ENCODE peak calls at places on chromosomes 4 and X, in eight cellular contexts. V is pancreas, Q is BJ, O is fibroblast of the aortic adventitia, X is GM23338, Y is fibroblast of mammary gland, E is GM12865, I is ovary. T is an unnamed sample.

GRCh38 chrX:130539721-130540321 is 138.0 kb downstream of the RBMX2 start:
- DNase-seq in X (peak; percentile 65), V (peak; percentile 24), Q (no peak), E (peak; percentile 58), I (peak; percentile 29), Y (peak; percentile 57), O (peak; percentile 57), T (peak; percentile 19)

GRCh38 chr4:53686521-53686920 is 95.2 kb upstream of the LNX1 start:
- DNase-seq in Q (no peak), X (no peak), Y (no peak), I (no peak), V (no peak), O (no peak), E (no peak), T (no peak)

GRCh38 chrX:130878350-130879341 is 24.4 kb downstream of the ENOX2 start:
- DNase-seq in O (peak; percentile 93), X (no peak), I (no peak), Y (peak; percentile 92), V (peak; percentile 64), Q (peak; percentile 19), E (no peak), T (peak; percentile 74)

GRCh38 chrX:44152867-44153266 is 179.7 kb upstream of the NDP start:
- DNase-seq in V (no peak), E (no peak), I (no peak), Y (peak; percentile 45), Q (no peak), O (peak; percentile 42), X (no peak), T (no peak)

GRCh38 chr4:154491731-154492249 is at the start of gene DCHS2:
- DNase-seq in Q (no peak), X (peak; percentile 80), V (no peak), Y (no peak), E (no peak), I (peak; percentile 26), O (no peak), T (no peak)

GRCh38 chr4:87974856-87975462 is 555 bp upstream of the SPP1 start:
- DNase-seq in V (peak; percentile 32), O (no peak), E (no peak), X (peak; percentile 58), Q (no peak), Y (no peak), I (no peak), T (no peak)

GRCh38 chr4:159768011-159768410 is 665.1 kb downstream of the RAPGEF2 start:
- DNase-seq in E (no peak), I (no peak), X (no peak), Y (no peak), Q (peak; percentile 4), V (no peak), O (no peak), T (no peak)

GRCh38 chr4:30429813-30430466 is 290.2 kb upstream of the PCDH7 start:
- DNase-seq in X (no peak), V (no peak), O (peak; percentile 74), I (no peak), Y (peak; percentile 83), E (no peak), Q (no peak), T (no peak)

GRCh38 chr4:48947731-48948130 is 38.3 kb upstream of the CWH43 start:
- DNase-seq in O (no peak), I (no peak), Q (no peak), E (no peak), Y (no peak), V (no peak), X (peak; percentile 37), T (no peak)

GRCh38 chr4:86816463-86817107 is 32.6 kb downstream of the SLC10A6 start:
- DNase-seq in X (no peak), E (no peak), V (no peak), O (peak; percentile 88), Q (peak; percentile 61), I (peak; percentile 56), Y (peak; percentile 74), T (peak; percentile 72)

GRCh38 chrX:106959897-106960296 is 39.7 kb downstream of the CLDN2 start:
- DNase-seq in E (no peak), Y (peak; percentile 35), V (no peak), O (peak; percentile 43), I (no peak), X (peak; percentile 36), Q (no peak), T (no peak)

GRCh38 chrX:45850197-45850774 is 649.6 kb upstream of the DIPK2B start:
- DNase-seq in X (peak; percentile 21), I (no peak), V (no peak), O (peak; percentile 4), Q (no peak), E (no peak), Y (no peak), T (no peak)

GRCh38 chr4:109207060-109207459 is 95.4 kb downstream of the COL25A1 start:
- DNase-seq in V (no peak), X (no peak), E (no peak), I (no peak), Q (no peak), Y (peak; percentile 75), O (peak; percentile 29), T (peak; percentile 18)

GRCh38 chrX:129631850-129632249 is 22.9 kb downstream of the APLN start:
- DNase-seq in Y (no peak), Q (no peak), X (no peak), E (no peak), O (no peak), V (no peak), I (no peak), T (no peak)

GRCh38 chrX:23668335-23668734 is 1.0 kb downstream of the PRDX4 start:
- DNase-seq in E (peak; percentile 38), V (no peak), O (peak; percentile 11), Y (no peak), I (no peak), X (no peak), Q (no peak), T (no peak)

GRCh38 chr4:48653217-48654014 is 126.7 kb downstream of the FRYL start:
- DNase-seq in E (no peak), V (no peak), Y (peak; percentile 82), I (peak; percentile 47), O (peak; percentile 84), Q (no peak), X (peak; percentile 37), T (no peak)

GRCh38 chrX:44775726-44776125 is 68.1 kb upstream of the DUSP21 start:
- DNase-seq in I (no peak), V (no peak), E (no peak), X (no peak), Q (no peak), O (no peak), Y (no peak), T (no peak)

GRCh38 chrX:43881410-43882293 is 598 bp downstream of the MAOB start:
- DNase-seq in Y (peak; percentile 24), O (no peak), X (no peak), E (no peak), I (peak; percentile 73), Q (no peak), V (no peak), T (no peak)

GRCh38 chr4:8707045-8707781 is 114.6 kb downstream of the CPZ start:
- DNase-seq in I (peak; percentile 7), V (no peak), Y (no peak), Q (no peak), E (no peak), X (no peak), O (no peak), T (no peak)
- TF ChIP-seq CTCF in I (no peak), V (no peak), Y (no peak), Q (no peak), E (no peak), X (no peak), O (no peak), T (no peak)

GRCh38 chrX:3939967-3940610 is 226.6 kb upstream of the PRKX start:
- DNase-seq in O (peak; percentile 36), I (no peak), E (peak; percentile 14), Q (no peak), Y (peak; percentile 24), V (peak; percentile 48), X (peak; percentile 51), T (no peak)
- TF ChIP-seq CTCF in O (peak; percentile 57), I (no peak), E (peak; percentile 18), Q (peak; percentile 32), Y (peak; percentile 47), V (peak; percentile 30), X (peak; percentile 61), T (peak; percentile 40)

GRCh38 chr4:94605241-94605640 is 152.5 kb upstream of the BMPR1B start:
- DNase-seq in V (no peak), I (no peak), O (peak; percentile 23), E (no peak), Y (no peak), X (no peak), Q (no peak), T (no peak)
- TF ChIP-seq CTCF in V (no peak), I (no peak), O (no peak), E (no peak), Y (no peak), X (no peak), Q (no peak), T (no peak)

GRCh38 chrX:97326456-97326855 is 442.7 kb downstream of the RPA4 start:
- DNase-seq in I (no peak), O (no peak), E (peak; percentile 87), Q (no peak), V (no peak), X (no peak), Y (no peak), T (no peak)

GRCh38 chrX:97320305-97320704 is 436.6 kb downstream of the RPA4 start:
- DNase-seq in X (no peak), V (no peak), I (no peak), O (no peak), Q (no peak), E (no peak), Y (no peak), T (no peak)

GRCh38 chrX:97322401-97322800 is 438.7 kb downstream of the RPA4 start:
- DNase-seq in O (peak; percentile 8), Y (no peak), I (no peak), X (no peak), Q (no peak), V (no peak), E (no peak), T (no peak)
- TF ChIP-seq CTCF in O (no peak), Y (no peak), I (no peak), X (no peak), Q (no peak), V (no peak), E (no peak), T (no peak)

DNA sequence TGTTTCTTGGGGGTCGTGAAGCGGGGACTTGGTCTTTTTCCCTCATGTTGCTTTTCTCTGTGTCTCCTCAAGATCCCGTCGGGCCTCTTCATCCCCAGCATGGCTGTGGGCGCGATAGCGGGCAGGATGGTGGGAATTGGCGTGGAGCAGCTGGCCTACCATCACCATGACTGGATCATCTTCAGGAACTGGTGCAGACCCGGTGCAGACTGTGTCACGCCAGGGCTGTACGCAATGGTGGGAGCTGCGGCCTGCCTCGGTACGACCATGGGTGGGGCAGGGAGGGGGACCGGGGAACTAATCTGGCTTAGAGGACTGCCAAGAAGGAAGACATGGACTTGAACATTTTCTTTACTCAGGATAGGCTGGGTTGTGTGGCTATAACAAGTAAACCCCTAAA is 55.6 kb downstream of the CLCN4 start:
- DNase-seq in I (no peak), E (no peak), O (no peak), Q (no peak), V (no peak), X (no peak), Y (no peak), T (no peak)
- TF ChIP-seq CTCF in I (no peak), E (no peak), O (no peak), Q (no peak), V (no peak), X (no peak), Y (no peak), T (no peak)